ENCODE peak calls at places on chromosomes 5 and 9, in four cellular contexts. One of them, this sample, is unnamed. For H3K79me2, the result is how much of the 10 kb centered on the place peaks cover.

GRCh38 chr5:168529361-168530234 is 493 bp downstream of the FBLL1 start:
- DNase-seq in keratinocyte: no peak
- DNase-seq in PC-9: no peak
- DNase-seq in hepatocyte: peak
- DNase-seq in this sample: no peak

GRCh38 chr9:14087576-14087975 is 226.4 kb downstream of the NFIB start:
- DNase-seq in keratinocyte: no peak
- DNase-seq in PC-9: no peak
- DNase-seq in hepatocyte: no peak
- DNase-seq in this sample: no peak

GRCh38 chr9:30995951-30996738 is 1388.3 kb upstream of the ACO1 start:
- DNase-seq in keratinocyte: no peak
- DNase-seq in PC-9: no peak
- DNase-seq in hepatocyte: no peak
- DNase-seq in this sample: no peak

GRCh38 chr5:41433552-41434181 is 76.7 kb downstream of the PLCXD3 start:
- DNase-seq in keratinocyte: no peak
- DNase-seq in PC-9: no peak
- DNase-seq in hepatocyte: no peak
- DNase-seq in this sample: no peak

GRCh38 chr5:149886060-149886459 is 58.5 kb downstream of the PDE6A start:
- DNase-seq in keratinocyte: no peak
- DNase-seq in PC-9: no peak
- DNase-seq in hepatocyte: no peak
- DNase-seq in this sample: no peak

GRCh38 chr5:149455889-149456409 is 76.9 kb upstream of the IL17B start:
- DNase-seq in keratinocyte: no peak
- DNase-seq in PC-9: peak
- DNase-seq in hepatocyte: peak
- DNase-seq in this sample: no peak

GRCh38 chr5:179802950-179803562 is 3.6 kb downstream of the MGAT4B start:
- DNase-seq in keratinocyte: no peak
- DNase-seq in PC-9: peak
- DNase-seq in hepatocyte: no peak
- DNase-seq in this sample: no peak

GRCh38 chr5:80181618-80182211 is 74.1 kb downstream of the SERINC5 start:
- DNase-seq in keratinocyte: no peak
- DNase-seq in PC-9: peak
- DNase-seq in hepatocyte: peak
- DNase-seq in this sample: peak

GRCh38 chr5:141617128-141617527 is 1.7 kb downstream of the DIAPH1 start:
- DNase-seq in keratinocyte: no peak
- DNase-seq in PC-9: no peak
- DNase-seq in hepatocyte: no peak
- DNase-seq in this sample: no peak

GRCh38 chr5:56638061-56638621 is 177.2 kb upstream of the MAP3K1 start:
- DNase-seq in keratinocyte: no peak
- DNase-seq in PC-9: peak
- DNase-seq in hepatocyte: peak
- DNase-seq in this sample: no peak

GRCh38 chr5:113526421-113526820 is 12.9 kb downstream of the YTHDC2 start:
- DNase-seq in keratinocyte: no peak
- DNase-seq in PC-9: no peak
- DNase-seq in hepatocyte: no peak
- DNase-seq in this sample: no peak

GRCh38 chr9:116662633-116663032 is 24.5 kb upstream of the TRIM32 start:
- DNase-seq in keratinocyte: no peak
- DNase-seq in PC-9: no peak
- DNase-seq in hepatocyte: no peak
- DNase-seq in this sample: no peak

GRCh38 chr5:13745508-13745907 is 199.0 kb downstream of the DNAH5 start:
- DNase-seq in keratinocyte: peak
- DNase-seq in PC-9: no peak
- DNase-seq in hepatocyte: no peak
- DNase-seq in this sample: no peak

GRCh38 chr5:123752576-123752975 is 240.6 kb downstream of the CSNK1G3 start:
- DNase-seq in keratinocyte: no peak
- DNase-seq in PC-9: no peak
- DNase-seq in hepatocyte: peak
- DNase-seq in this sample: no peak

GRCh38 chr5:58149345-58149744 is 310.5 kb downstream of the PLK2 start:
- DNase-seq in keratinocyte: no peak
- DNase-seq in PC-9: no peak
- DNase-seq in hepatocyte: no peak
- DNase-seq in this sample: no peak

GRCh38 chr5:32251864-32252458 is 60.8 kb downstream of the MTMR12 start:
- DNase-seq in keratinocyte: no peak
- DNase-seq in PC-9: no peak
- DNase-seq in hepatocyte: no peak
- DNase-seq in this sample: no peak

GRCh38 chr9:93094294-93095204 is 1.5 kb upstream of the CARD19 start:
- DNase-seq in keratinocyte: no peak
- DNase-seq in PC-9: no peak
- DNase-seq in hepatocyte: no peak
- DNase-seq in this sample: peak

GRCh38 chr9:98921740-98922139 is 22.0 kb upstream of the COL15A1 start:
- DNase-seq in keratinocyte: no peak
- DNase-seq in PC-9: no peak
- DNase-seq in hepatocyte: no peak
- DNase-seq in this sample: no peak

GRCh38 chr9:38176256-38176655 is 107.2 kb upstream of the SHB start:
- DNase-seq in keratinocyte: no peak
- DNase-seq in PC-9: no peak
- DNase-seq in hepatocyte: no peak
- DNase-seq in this sample: no peak

GRCh38 chr9:110330484-110331115 is 7.1 kb downstream of the TXNDC8 start:
- DNase-seq in keratinocyte: no peak
- DNase-seq in PC-9: no peak
- DNase-seq in hepatocyte: no peak
- DNase-seq in this sample: no peak

GRCh38 chr9:82810902-82811301 is 252.0 kb downstream of the RASEF start:
- DNase-seq in keratinocyte: peak
- DNase-seq in PC-9: peak
- DNase-seq in hepatocyte: peak
- DNase-seq in this sample: no peak

GRCh38 chr9:123401879-123402513 is 46.0 kb downstream of the CRB2 start:
- DNase-seq in keratinocyte: no peak
- DNase-seq in PC-9: no peak
- DNase-seq in hepatocyte: peak
- DNase-seq in this sample: peak

GRCh38 chr9:121950441-121950840 is 142.7 kb downstream of the TTLL11 start:
- DNase-seq in keratinocyte: no peak
- DNase-seq in PC-9: no peak
- DNase-seq in hepatocyte: no peak
- DNase-seq in this sample: no peak

GRCh38 chr9:132826131-132826530 is 52.0 kb downstream of the AK8 start:
- DNase-seq in keratinocyte: no peak
- DNase-seq in PC-9: no peak
- DNase-seq in hepatocyte: no peak
- DNase-seq in this sample: no peak

GRCh38 chr9:90883661-90884060 is 82.0 kb downstream of the SYK start:
- DNase-seq in keratinocyte: no peak
- DNase-seq in PC-9: no peak
- DNase-seq in hepatocyte: no peak
- DNase-seq in this sample: no peak

GRCh38 chr5:94326579-94326978 is 291.8 kb downstream of the KIAA0825 start:
- DNase-seq in keratinocyte: no peak
- DNase-seq in PC-9: no peak
- DNase-seq in hepatocyte: no peak
- DNase-seq in this sample: no peak

GRCh38 chr5:98755406-98755805 is 18.1 kb upstream of the RGMB start:
- DNase-seq in keratinocyte: no peak
- DNase-seq in PC-9: peak
- DNase-seq in hepatocyte: no peak
- DNase-seq in this sample: no peak

GRCh38 chr5:138574744-138575193 is 432 bp downstream of the HSPA9 start:
- DNase-seq in keratinocyte: no peak
- DNase-seq in PC-9: no peak
- DNase-seq in hepatocyte: no peak
- DNase-seq in this sample: no peak

GRCh38 chr5:168334161-168335094 is 43.0 kb downstream of the WWC1 start:
- DNase-seq in keratinocyte: no peak
- DNase-seq in PC-9: peak
- DNase-seq in hepatocyte: peak
- DNase-seq in this sample: no peak

GRCh38 chr5:132437604-132438275 is 52.8 kb downstream of the IRF1 start:
- DNase-seq in keratinocyte: no peak
- DNase-seq in PC-9: no peak
- DNase-seq in hepatocyte: peak
- DNase-seq in this sample: peak

GRCh38 chr5:151078490-151079262 is 2.2 kb downstream of the TNIP1 start:
- DNase-seq in keratinocyte: no peak
- DNase-seq in PC-9: no peak
- DNase-seq in hepatocyte: no peak
- DNase-seq in this sample: peak

GRCh38 chr5:36442796-36443195 is 141.1 kb upstream of the RANBP3L start:
- DNase-seq in keratinocyte: no peak
- DNase-seq in PC-9: peak
- DNase-seq in hepatocyte: no peak
- DNase-seq in this sample: no peak

GRCh38 chr5:147483961-147484707 is 25.7 kb downstream of the DPYSL3 start:
- DNase-seq in keratinocyte: no peak
- DNase-seq in PC-9: no peak
- DNase-seq in hepatocyte: peak
- DNase-seq in this sample: no peak

GRCh38 chr5:17314907-17315471 is 97.6 kb downstream of the BASP1 start:
- DNase-seq in keratinocyte: no peak
- DNase-seq in PC-9: peak
- DNase-seq in hepatocyte: no peak
- DNase-seq in this sample: peak

GRCh38 chr9:2093920-2094597 is 78.9 kb downstream of the SMARCA2 start:
- DNase-seq in keratinocyte: no peak
- DNase-seq in PC-9: no peak
- DNase-seq in hepatocyte: no peak
- DNase-seq in this sample: no peak

GRCh38 chr5:164562271-164562856 is 1056.9 kb downstream of the MAT2B start:
- DNase-seq in keratinocyte: no peak
- DNase-seq in PC-9: no peak
- DNase-seq in hepatocyte: peak
- DNase-seq in this sample: no peak

GRCh38 chr5:172840077-172840777 is 6.2 kb downstream of the ERGIC1 start:
- DNase-seq in keratinocyte: no peak
- DNase-seq in PC-9: no peak
- DNase-seq in hepatocyte: no peak
- DNase-seq in this sample: no peak

GRCh38 chr5:172843825-172844576 is 9.9 kb downstream of the ERGIC1 start:
- DNase-seq in keratinocyte: no peak
- DNase-seq in PC-9: no peak
- DNase-seq in hepatocyte: no peak
- DNase-seq in this sample: no peak

GRCh38 chr5:172840778-172841154 is 6.7 kb downstream of the ERGIC1 start:
- DNase-seq in keratinocyte: no peak
- DNase-seq in PC-9: no peak
- DNase-seq in hepatocyte: no peak
- DNase-seq in this sample: no peak

GRCh38 chr5:172839669-172840068 is 5.6 kb downstream of the ERGIC1 start:
- DNase-seq in keratinocyte: no peak
- DNase-seq in PC-9: no peak
- DNase-seq in hepatocyte: no peak
- DNase-seq in this sample: no peak

GRCh38 chr5:172841258-172841657 is 7.2 kb downstream of the ERGIC1 start:
- DNase-seq in keratinocyte: no peak
- DNase-seq in PC-9: no peak
- DNase-seq in hepatocyte: no peak
- DNase-seq in this sample: no peak
- H3K79me2 ChIP-seq in keratinocyte: half or more
- H3K79me2 ChIP-seq in PC-9: half or more
- H3K79me2 ChIP-seq in hepatocyte: half or more
- H3K79me2 ChIP-seq in this sample: half or more

GRCh38 chr5:15585826-15586591 is 86.0 kb downstream of the FBXL7 start:
- DNase-seq in keratinocyte: no peak
- DNase-seq in PC-9: no peak
- DNase-seq in hepatocyte: no peak
- DNase-seq in this sample: no peak
- H3K27ac ChIP-seq in keratinocyte: no peak
- H3K27ac ChIP-seq in PC-9: no peak
- H3K27ac ChIP-seq in hepatocyte: no peak
- H3K27ac ChIP-seq in this sample: no peak

DNA sequence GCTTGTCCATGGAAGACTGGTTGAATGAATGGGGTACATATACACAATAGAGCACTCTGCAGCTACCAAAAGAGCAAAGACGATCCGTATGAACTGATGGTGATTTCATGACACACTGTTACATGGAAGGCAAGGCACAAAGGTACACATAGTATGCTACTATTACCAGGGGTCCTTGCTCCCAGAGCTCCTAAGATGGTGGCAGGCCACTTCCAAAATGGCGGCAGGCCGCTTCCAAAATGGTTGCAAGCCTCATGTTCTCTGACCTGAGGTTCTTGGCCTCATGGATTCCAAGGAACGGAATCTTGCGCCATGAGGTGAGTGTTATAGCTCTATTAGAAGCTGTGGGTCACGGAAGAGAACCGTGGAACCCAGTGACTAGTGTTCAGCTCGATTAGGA is 147.5 kb downstream of the RFK start:
- DNase-seq in keratinocyte: no peak
- DNase-seq in PC-9: no peak
- DNase-seq in hepatocyte: no peak
- DNase-seq in this sample: no peak
- H2AFZ ChIP-seq in keratinocyte: no peak
- H2AFZ ChIP-seq in PC-9: no peak
- H2AFZ ChIP-seq in hepatocyte: no peak
- H2AFZ ChIP-seq in this sample: no peak

GRCh38 chr5:87393331-87393730 is 19.4 kb downstream of the CCNH start:
- DNase-seq in keratinocyte: no peak
- DNase-seq in PC-9: peak
- DNase-seq in hepatocyte: no peak
- DNase-seq in this sample: no peak
- H3K79me2 ChIP-seq in keratinocyte: under half
- H3K79me2 ChIP-seq in PC-9: under half
- H3K79me2 ChIP-seq in hepatocyte: under half
- H3K79me2 ChIP-seq in this sample: under half

GRCh38 chr5:38297830-38298608 is 39.7 kb downstream of the EGFLAM start:
- DNase-seq in keratinocyte: no peak
- DNase-seq in PC-9: no peak
- DNase-seq in hepatocyte: peak
- DNase-seq in this sample: no peak
- H3K27ac ChIP-seq in keratinocyte: no peak
- H3K27ac ChIP-seq in PC-9: no peak
- H3K27ac ChIP-seq in hepatocyte: peak
- H3K27ac ChIP-seq in this sample: no peak

GRCh38 chr5:60577116-60577515 is 122.8 kb downstream of the DEPDC1B start:
- DNase-seq in keratinocyte: no peak
- DNase-seq in PC-9: no peak
- DNase-seq in hepatocyte: no peak
- DNase-seq in this sample: no peak
- H2AFZ ChIP-seq in keratinocyte: no peak
- H2AFZ ChIP-seq in PC-9: no peak
- H2AFZ ChIP-seq in hepatocyte: no peak
- H2AFZ ChIP-seq in this sample: no peak

GRCh38 chr9:4167040-4167671 is 132.7 kb downstream of the GLIS3 start:
- DNase-seq in keratinocyte: peak
- DNase-seq in PC-9: no peak
- DNase-seq in hepatocyte: no peak
- DNase-seq in this sample: no peak
- H3K79me2 ChIP-seq in keratinocyte: under half
- H3K79me2 ChIP-seq in PC-9: under half
- H3K79me2 ChIP-seq in hepatocyte: under half
- H3K79me2 ChIP-seq in this sample: under half